ENCODE peak calls at places on chromosome 2, in nine cellular contexts. V, F, Q, T, U, B, M, W and O are unnamed samples. For H3K4me1, the result is how much of the 10 kb centered on the place peaks cover.

GRCh38 chr2:37629529-37629928 is 41.9 kb downstream of the CDC42EP3 start:
- DNase-seq in V (no peak), F (no peak), Q (no peak), T (no peak), U (no peak), B (no peak), M (peak), W (no peak), O (no peak)

GRCh38 chr2:177782613-177783012 is 290.0 kb downstream of the PDE11A start:
- DNase-seq in V (no peak), F (no peak), Q (no peak), T (no peak), U (no peak), B (no peak), M (no peak), W (no peak), O (no peak)

GRCh38 chr2:32135409-32135808 is 30.3 kb upstream of the SLC30A6 start:
- DNase-seq in V (peak), F (no peak), Q (no peak), T (no peak), U (no peak), B (peak), M (peak), W (peak), O (no peak)

GRCh38 chr2:6290212-6290611 is 575.5 kb downstream of the CMPK2 start:
- DNase-seq in V (no peak), F (no peak), Q (no peak), T (no peak), U (no peak), B (no peak), M (no peak), W (no peak), O (no peak)

GRCh38 chr2:70930371-70931329 is 5.0 kb upstream of the ATP6V1B1 start:
- DNase-seq in V (no peak), F (no peak), Q (no peak), T (no peak), U (peak), B (no peak), M (no peak), W (peak), O (no peak)

GRCh38 chr2:102100371-102101096 is 42.0 kb upstream of the IL1R1 start:
- DNase-seq in V (no peak), F (no peak), Q (no peak), T (no peak), U (no peak), B (no peak), M (peak), W (no peak), O (no peak)

GRCh38 chr2:151374426-151374825 is 17.0 kb downstream of the TNFAIP6 start:
- DNase-seq in V (no peak), F (no peak), Q (no peak), T (no peak), U (no peak), B (no peak), M (peak), W (no peak), O (no peak)

GRCh38 chr2:168767258-168767657 is 35.2 kb upstream of the NOSTRIN start:
- DNase-seq in V (no peak), F (no peak), Q (no peak), T (no peak), U (no peak), B (no peak), M (peak), W (no peak), O (no peak)

GRCh38 chr2:85765081-85765731 is 11.4 kb downstream of the ATOH8 start:
- DNase-seq in V (peak), F (no peak), Q (no peak), T (no peak), U (no peak), B (no peak), M (no peak), W (no peak), O (no peak)

GRCh38 chr2:78718483-78718882 is 307.0 kb upstream of the REG3G start:
- DNase-seq in V (peak), F (no peak), Q (no peak), T (no peak), U (no peak), B (no peak), M (peak), W (no peak), O (no peak)

GRCh38 chr2:126657636-126658315 is 1.8 kb downstream of the GYPC start:
- DNase-seq in V (peak), F (peak), Q (peak), T (peak), U (peak), B (peak), M (peak), W (peak), O (peak)

GRCh38 chr2:222290691-222291484 is 7.9 kb downstream of the PAX3 start:
- DNase-seq in V (peak), F (no peak), Q (no peak), T (no peak), U (no peak), B (no peak), M (peak), W (no peak), O (no peak)

GRCh38 chr2:85264471-85264870 is 63.3 kb downstream of the TGOLN2 start:
- DNase-seq in V (peak), F (no peak), Q (no peak), T (no peak), U (no peak), B (no peak), M (peak), W (no peak), O (no peak)

GRCh38 chr2:177296047-177296446 is 31.5 kb upstream of the NFE2L2 start:
- DNase-seq in V (no peak), F (no peak), Q (no peak), T (no peak), U (no peak), B (peak), M (peak), W (no peak), O (no peak)

GRCh38 chr2:37895135-37895534 is 30.0 kb upstream of the RMDN2 start:
- DNase-seq in V (no peak), F (no peak), Q (no peak), T (no peak), U (no peak), B (no peak), M (no peak), W (no peak), O (no peak)

GRCh38 chr2:240126731-240127130 is 9.4 kb downstream of the COPS9 start:
- DNase-seq in V (no peak), F (no peak), Q (no peak), T (no peak), U (no peak), B (no peak), M (no peak), W (no peak), O (no peak)

GRCh38 chr2:133817680-133818566 is 249.7 kb upstream of the NCKAP5 start:
- DNase-seq in V (no peak), F (no peak), Q (no peak), T (no peak), U (no peak), B (no peak), M (peak), W (no peak), O (no peak)

GRCh38 chr2:235381261-235381912 is 112.5 kb upstream of the AGAP1 start:
- DNase-seq in V (no peak), F (no peak), Q (no peak), T (no peak), U (no peak), B (no peak), M (peak), W (no peak), O (no peak)

GRCh38 chr2:233466991-233467603 is 99.5 kb downstream of the USP40 start:
- DNase-seq in V (no peak), F (peak), Q (no peak), T (peak), U (no peak), B (no peak), M (no peak), W (no peak), O (no peak)

GRCh38 chr2:86037795-86038192 is 67.9 kb downstream of the POLR1A start:
- DNase-seq in V (no peak), F (peak), Q (no peak), T (peak), U (no peak), B (peak), M (no peak), W (no peak), O (no peak)

GRCh38 chr2:95799490-95799889 is 192.1 kb downstream of the ANKRD36C start:
- DNase-seq in V (no peak), F (no peak), Q (no peak), T (no peak), U (no peak), B (no peak), M (no peak), W (no peak), O (no peak)

GRCh38 chr2:202178342-202178958 is 59.9 kb downstream of the SUMO1 start:
- DNase-seq in V (peak), F (no peak), Q (no peak), T (peak), U (peak), B (peak), M (peak), W (peak), O (peak)

GRCh38 chr2:227164745-227165350 is 424 bp downstream of the COL4A3 start:
- DNase-seq in V (peak), F (peak), Q (no peak), T (peak), U (no peak), B (peak), M (no peak), W (peak), O (no peak)

GRCh38 chr2:222470802-222471468 is 46.6 kb downstream of the SGPP2 start:
- DNase-seq in V (peak), F (no peak), Q (no peak), T (no peak), U (no peak), B (no peak), M (no peak), W (no peak), O (no peak)

GRCh38 chr2:10785260-10785659 is 27.3 kb downstream of the PDIA6 start:
- DNase-seq in V (no peak), F (no peak), Q (no peak), T (no peak), U (no peak), B (no peak), M (no peak), W (no peak), O (no peak)

GRCh38 chr2:241545113-241545512 is 13.4 kb upstream of the BOK start:
- DNase-seq in V (no peak), F (no peak), Q (no peak), T (no peak), U (no peak), B (no peak), M (peak), W (no peak), O (no peak)

GRCh38 chr2:188600536-188601210 is 309.0 kb downstream of the GULP1 start:
- DNase-seq in V (no peak), F (no peak), Q (no peak), T (no peak), U (no peak), B (no peak), M (peak), W (no peak), O (no peak)

GRCh38 chr2:241237949-241238371 is 49.5 kb downstream of the ANO7 start:
- DNase-seq in V (no peak), F (no peak), Q (no peak), T (no peak), U (no peak), B (no peak), M (no peak), W (no peak), O (no peak)

GRCh38 chr2:99442837-99443236 is 47.0 kb downstream of the REV1 start:
- DNase-seq in V (peak), F (no peak), Q (no peak), T (no peak), U (no peak), B (no peak), M (no peak), W (no peak), O (no peak)

GRCh38 chr2:148524519-148524919 is 120.0 kb upstream of the EPC2 start:
- DNase-seq in V (no peak), F (no peak), Q (no peak), T (no peak), U (no peak), B (no peak), M (no peak), W (no peak), O (no peak)

GRCh38 chr2:233814063-233814435 is 35.9 kb downstream of the MROH2A start:
- DNase-seq in V (peak), F (no peak), Q (no peak), T (no peak), U (no peak), B (no peak), M (no peak), W (no peak), O (no peak)

GRCh38 chr2:129812071-129812470 is 167.4 kb upstream of the RAB6C start:
- DNase-seq in V (no peak), F (peak), Q (peak), T (peak), U (peak), B (peak), M (no peak), W (peak), O (no peak)

GRCh38 chr2:88059979-88060906 is 4.7 kb upstream of the KRCC1 start:
- DNase-seq in V (peak), F (no peak), Q (no peak), T (no peak), U (no peak), B (peak), M (peak), W (no peak), O (peak)

GRCh38 chr2:120772261-120772660 is 36.6 kb downstream of the GLI2 start:
- DNase-seq in V (no peak), F (no peak), Q (peak), T (no peak), U (no peak), B (no peak), M (peak), W (no peak), O (no peak)

GRCh38 chr2:105611328-105611627 is 133.4 kb upstream of the NCK2 start:
- DNase-seq in V (no peak), F (no peak), Q (no peak), T (no peak), U (no peak), B (no peak), M (no peak), W (no peak), O (no peak)

GRCh38 chr2:112075490-112076260 is 20.6 kb downstream of the TMEM87B start:
- DNase-seq in V (no peak), F (no peak), Q (no peak), T (no peak), U (no peak), B (no peak), M (peak), W (no peak), O (no peak)

GRCh38 chr2:146523218-146523617 is 1321.6 kb upstream of the ACVR2A start:
- DNase-seq in V (peak), F (no peak), Q (no peak), T (no peak), U (no peak), B (peak), M (peak), W (no peak), O (no peak)
- TF ChIP-seq CTCF in V (no peak), F (no peak), Q (peak), T (no peak), U (no peak), B (peak), M (peak), W (no peak), O (no peak)

DNA sequence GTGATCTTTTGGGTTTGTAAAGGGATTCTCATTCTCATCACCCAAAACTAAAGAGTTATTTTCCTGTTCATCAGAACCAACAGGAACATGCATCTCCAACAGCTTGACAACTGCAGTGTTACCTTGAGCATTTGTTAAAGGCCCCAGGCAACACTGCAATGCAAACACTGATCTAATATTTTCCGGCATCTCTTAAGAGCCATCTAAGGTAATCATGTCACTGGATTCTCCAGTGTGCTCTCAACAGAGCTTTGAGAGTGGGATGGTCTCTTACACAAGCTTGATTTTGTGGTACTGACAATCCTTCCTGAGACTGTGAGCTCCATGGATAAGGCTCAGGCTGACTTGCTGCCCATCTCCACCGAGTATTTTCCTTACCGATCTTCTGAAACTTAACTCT is 90.5 kb upstream of the ITGB6 start:
- DNase-seq in V (no peak), F (no peak), Q (no peak), T (no peak), U (no peak), B (no peak), M (no peak), W (no peak), O (no peak)
- H3K4me1 ChIP-seq in V (under half), F (half or more), Q (half or more), T (half or more), U (under half), B (under half), M (under half), W (under half), O (under half)

GRCh38 chr2:21019678-21020021 is 24.2 kb downstream of the APOB start:
- DNase-seq in V (no peak), F (no peak), Q (no peak), T (no peak), U (no peak), B (no peak), M (no peak), W (no peak), O (no peak)
- TF ChIP-seq CTCF in V (no peak), F (no peak), Q (no peak), T (no peak), U (no peak), B (no peak), M (no peak), W (no peak), O (no peak)

DNA sequence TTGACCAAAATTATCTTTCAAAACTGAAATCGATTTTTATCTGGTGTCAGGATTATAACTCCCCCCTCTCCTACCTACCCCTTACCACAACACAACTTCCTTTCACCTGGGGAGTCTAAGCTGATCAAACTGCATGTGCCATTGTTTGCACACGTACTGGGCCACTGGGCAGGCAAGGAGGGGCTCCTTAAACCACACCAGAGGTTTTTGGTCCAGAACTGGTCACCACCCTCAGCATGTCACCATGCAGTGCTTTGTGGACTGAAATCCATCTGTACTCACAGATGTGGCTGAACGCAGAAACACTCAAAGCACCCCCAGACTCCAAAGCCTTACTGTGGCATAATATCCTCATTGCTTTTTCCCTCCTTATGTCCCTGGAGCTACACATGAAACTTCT is 13.9 kb upstream of the ARHGAP25 start:
- DNase-seq in V (no peak), F (no peak), Q (no peak), T (no peak), U (no peak), B (no peak), M (no peak), W (no peak), O (no peak)
- H3K4me1 ChIP-seq in V (under half), F (under half), Q (under half), T (under half), U (under half), B (half or more), M (under half), W (under half), O (half or more)

GRCh38 chr2:33673937-33674336 is 74.8 kb upstream of the FAM98A start:
- DNase-seq in V (peak), F (no peak), Q (no peak), T (no peak), U (no peak), B (peak), M (peak), W (no peak), O (no peak)
- TF ChIP-seq CTCF in V (no peak), F (no peak), Q (peak), T (no peak), U (peak), B (peak), M (peak), W (no peak), O (no peak)

DNA sequence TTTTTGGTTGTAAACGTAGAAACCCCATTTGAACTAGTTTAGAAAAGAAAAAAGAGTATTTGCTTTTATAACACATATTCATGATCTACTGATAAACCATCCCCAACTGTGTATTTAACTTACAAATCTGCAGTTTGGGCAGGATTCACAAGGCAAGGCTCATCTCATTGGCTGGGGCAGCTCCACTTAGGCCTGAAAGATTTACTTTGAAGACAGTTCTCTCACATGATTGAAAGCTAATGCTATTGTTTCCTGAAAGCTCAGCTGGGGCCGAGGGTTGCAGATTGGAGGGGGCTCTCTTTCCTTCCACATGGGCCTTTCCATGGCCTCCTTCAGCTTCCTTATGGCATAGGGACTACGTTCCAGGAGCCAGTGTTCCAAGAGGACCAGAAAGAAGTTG is 47.4 kb downstream of the ARHGAP15 start:
- DNase-seq in V (no peak), F (no peak), Q (no peak), T (no peak), U (no peak), B (peak), M (no peak), W (no peak), O (no peak)
- H3K4me1 ChIP-seq in V (under half), F (under half), Q (under half), T (under half), U (under half), B (under half), M (under half), W (under half), O (under half)

DNA sequence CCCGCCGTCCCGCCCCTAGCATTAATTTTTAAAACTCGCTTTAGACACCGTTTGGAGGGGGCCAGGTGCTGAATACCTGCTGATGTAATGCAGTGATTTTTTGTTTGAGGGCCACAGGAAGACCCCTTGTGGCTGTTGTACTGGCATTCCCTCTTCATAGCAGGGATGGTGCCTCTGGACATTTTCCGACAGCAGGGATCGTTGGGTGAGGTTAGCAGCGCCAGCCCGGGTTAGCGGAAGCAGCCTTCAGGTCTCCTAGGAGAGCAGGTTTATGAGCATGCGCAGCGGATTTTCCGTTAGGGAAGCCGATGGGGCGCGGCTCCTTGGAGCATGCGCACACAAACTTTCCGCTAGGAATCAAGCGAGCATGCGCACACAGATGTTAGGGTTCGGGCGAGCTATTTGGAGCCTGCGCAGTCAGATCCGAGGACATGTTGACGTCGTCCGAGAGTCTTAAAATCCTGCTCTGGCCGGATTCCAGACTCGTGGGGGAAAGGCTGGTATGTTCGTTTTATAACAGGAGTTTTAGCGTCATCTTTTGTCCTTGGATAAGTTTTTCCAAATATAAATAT is 17.2 kb upstream of the C2orf74 start:
- DNase-seq in V (peak), F (peak), Q (peak), T (peak), U (peak), B (peak), M (peak), W (peak), O (peak)
- TF ChIP-seq CTCF in V (no peak), F (no peak), Q (peak), T (no peak), U (no peak), B (no peak), M (peak), W (no peak), O (no peak)

GRCh38 chr2:18282026-18282425 is 278.4 kb downstream of the RDH14 start:
- DNase-seq in V (no peak), F (no peak), Q (no peak), T (no peak), U (no peak), B (no peak), M (no peak), W (no peak), O (no peak)
- H3K4me1 ChIP-seq in V (under half), F (under half), Q (under half), T (under half), U (under half), B (under half), M (under half), W (under half), O (under half)

DNA sequence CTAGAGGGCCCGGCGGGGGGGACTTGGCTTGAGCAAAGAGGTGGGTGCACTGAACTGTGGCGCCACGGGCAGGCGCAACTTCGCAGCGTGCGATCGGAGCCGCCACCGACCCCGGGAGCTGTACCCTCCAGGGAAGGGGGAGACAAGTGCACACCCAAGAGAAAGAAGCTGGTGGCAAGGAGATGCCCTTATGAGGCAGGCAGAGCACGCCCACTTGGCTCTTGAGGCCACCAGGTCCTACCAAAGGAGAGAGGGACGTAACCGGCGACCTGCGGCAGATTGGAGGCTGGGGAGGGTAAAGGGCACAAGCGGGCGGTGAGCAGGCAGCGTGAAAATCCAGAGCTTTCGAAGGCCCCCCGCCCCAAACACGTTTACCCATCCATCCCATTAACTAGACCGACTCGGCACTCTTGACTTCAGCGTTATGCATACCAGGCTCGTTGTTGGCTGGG is 967 bp downstream of the DLX2 start:
- DNase-seq in V (peak), F (no peak), Q (no peak), T (no peak), U (no peak), B (no peak), M (no peak), W (no peak), O (no peak)
- TF ChIP-seq CTCF in V (no peak), F (no peak), Q (no peak), T (no peak), U (no peak), B (no peak), M (no peak), W (no peak), O (no peak)